ENCODE peak calls at places on chromosomes 11 and 22, in six cellular contexts. G is DND-41, S is H9, P is neural progenitor cell, E is left lung, A is left ventricle myocardium inferior. L is an unnamed sample.

GRCh38 chr11:43786016-43786415 is 94.6 kb upstream of the ALKBH3 start:
- DNase-seq in G (no peak), S (no peak), P (no peak), E (no peak), A (no peak), L (no peak)

GRCh38 chr11:130418210-130418609 is 10.2 kb downstream of the ADAMTS8 start:
- DNase-seq in G (no peak), S (no peak), P (no peak), E (no peak), A (no peak), L (no peak)

GRCh38 chr11:118200901-118201680 is 23.7 kb downstream of the JAML start:
- DNase-seq in G (no peak), S (no peak), P (no peak), E (no peak), A (no peak), L (no peak)

GRCh38 chr22:26845016-26845728 is 187.8 kb downstream of the MIAT start:
- DNase-seq in G (no peak), S (no peak), P (no peak), E (no peak), A (no peak), L (no peak)

GRCh38 chr11:104581246-104581980 is 316.8 kb downstream of the CASP12 start:
- DNase-seq in G (no peak), S (no peak), P (peak), E (no peak), A (no peak), L (no peak)

GRCh38 chr22:48919851-48920589 is 907.7 kb downstream of the BRD1 start:
- DNase-seq in G (no peak), S (peak), P (no peak), E (no peak), A (no peak), L (no peak)

GRCh38 chr11:58285483-58286040 is 17.5 kb upstream of the OR10W1 start:
- DNase-seq in G (peak), S (no peak), P (no peak), E (no peak), A (no peak), L (no peak)

GRCh38 chr11:117820071-117820470 is 4.5 kb downstream of the FXYD2 start:
- DNase-seq in G (no peak), S (no peak), P (no peak), E (no peak), A (no peak), L (no peak)

GRCh38 chr11:60978546-60979380 is 7.3 kb downstream of the CD6 start:
- DNase-seq in G (no peak), S (no peak), P (no peak), E (no peak), A (no peak), L (no peak)

GRCh38 chr22:32478994-32479393 is 4.4 kb downstream of the FBXO7 start:
- DNase-seq in G (no peak), S (no peak), P (no peak), E (no peak), A (no peak), L (no peak)

GRCh38 chr11:46982797-46983452 is 46.4 kb downstream of the CSTPP1 start:
- DNase-seq in G (no peak), S (no peak), P (no peak), E (no peak), A (no peak), L (no peak)
- H3K27ac ChIP-seq in G (no peak), S (no peak), P (no peak), E (no peak), A (no peak), L (no peak)

GRCh38 chr11:115581871-115582639 is 77.8 kb upstream of the CADM1 start:
- DNase-seq in G (no peak), S (peak), P (peak), E (no peak), A (no peak), L (no peak)
- TF ChIP-seq CTCF in G (no peak), S (peak), P (no peak), E (no peak), A (no peak), L (no peak)

DNA sequence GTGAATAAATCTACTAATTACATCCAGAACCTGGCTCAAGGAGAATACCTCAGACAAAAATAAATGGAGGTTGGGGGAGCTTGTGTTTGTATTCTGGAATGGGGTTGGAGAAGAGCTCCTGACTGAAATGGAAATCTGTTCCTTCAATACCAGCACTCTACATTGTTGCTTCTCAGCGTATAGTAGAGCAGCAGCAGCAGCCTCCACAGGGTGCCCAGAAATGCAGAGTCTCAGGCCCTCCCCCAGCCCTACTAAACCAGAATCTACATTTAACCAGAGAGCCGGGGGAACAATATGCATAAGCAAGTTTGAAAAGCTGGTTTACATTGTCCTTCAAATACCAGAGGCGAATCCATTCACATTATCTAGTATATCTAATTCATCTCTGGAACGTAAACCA is 474.8 kb downstream of the NTM start:
- DNase-seq in G (no peak), S (no peak), P (no peak), E (no peak), A (no peak), L (no peak)
- H3K27ac ChIP-seq in G (no peak), S (no peak), P (no peak), E (no peak), A (no peak), L (no peak)

DNA sequence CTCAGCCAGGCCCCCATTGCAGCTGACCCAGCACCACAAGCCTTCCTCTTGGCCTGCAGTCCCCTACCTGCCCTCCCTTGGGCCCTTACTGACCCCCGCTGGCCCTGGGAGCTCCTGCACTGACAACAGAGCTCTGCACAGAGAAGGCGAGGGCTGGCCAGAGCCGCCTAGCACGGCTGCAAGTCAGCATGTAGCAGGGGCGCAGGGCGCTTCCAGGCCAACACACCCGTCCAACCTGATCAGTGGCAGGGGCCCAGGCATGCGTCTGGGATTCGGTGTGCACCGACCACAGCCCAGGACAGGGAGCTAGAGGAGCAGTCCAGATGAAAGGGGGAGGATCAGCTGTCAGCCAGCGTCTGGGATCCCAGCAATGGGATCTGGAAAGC is 7.6 kb downstream of the WNT7B start:
- DNase-seq in G (no peak), S (peak), P (peak), E (no peak), A (no peak), L (no peak)
- TF ChIP-seq CTCF in G (no peak), S (peak), P (peak), E (no peak), A (no peak), L (no peak)

GRCh38 chr11:110286298-110287040 is 9.9 kb downstream of the RDX start:
- DNase-seq in G (no peak), S (no peak), P (no peak), E (no peak), A (no peak), L (no peak)
- H3K27ac ChIP-seq in G (no peak), S (no peak), P (no peak), E (no peak), A (no peak), L (no peak)

DNA sequence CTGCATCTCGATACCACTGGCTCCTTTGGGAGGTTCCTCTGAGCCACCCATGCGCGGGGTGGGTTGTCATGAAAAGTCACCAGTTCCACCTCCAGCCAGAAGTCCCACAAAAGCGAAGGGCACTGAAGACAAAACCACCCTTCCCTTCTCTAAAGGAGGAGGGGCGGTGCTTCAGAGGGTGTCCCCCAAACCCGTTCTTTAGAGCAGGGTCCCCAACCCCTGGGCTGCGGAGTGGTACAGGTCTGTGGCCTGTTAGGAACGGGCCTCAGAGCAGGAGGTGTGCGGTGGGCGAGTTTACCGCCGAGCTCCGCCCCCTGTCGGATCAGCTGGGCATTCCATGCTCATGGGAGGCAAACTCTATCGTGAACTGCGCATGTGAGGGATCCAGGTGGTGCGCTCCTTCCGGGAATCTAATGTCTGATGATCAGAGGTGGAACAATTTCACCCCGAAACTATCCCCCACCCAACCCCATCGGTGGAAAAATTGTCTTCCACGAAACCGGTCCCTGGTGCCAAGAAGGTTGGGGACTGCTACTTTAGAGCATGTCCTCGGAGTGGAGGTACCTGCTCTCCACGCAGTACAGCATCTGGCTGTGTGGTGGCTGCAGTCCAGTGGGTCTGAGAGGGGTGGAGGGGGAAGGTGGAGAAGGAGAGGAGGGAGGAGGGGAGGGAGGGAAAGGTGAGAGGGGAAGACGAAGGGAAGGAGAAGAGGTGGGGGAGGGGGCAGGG is 72.9 kb upstream of the SEPTIN5 start:
- DNase-seq in G (no peak), S (peak), P (peak), E (no peak), A (no peak), L (peak)
- TF ChIP-seq CTCF in G (no peak), S (peak), P (peak), E (peak), A (peak), L (no peak)

GRCh38 chr22:31040542-31041398 is 40.3 kb upstream of the SMTN start:
- DNase-seq in G (no peak), S (no peak), P (no peak), E (no peak), A (no peak), L (no peak)
- H3K27ac ChIP-seq in G (no peak), S (no peak), P (no peak), E (no peak), A (peak), L (no peak)